ENCODE peak calls at places on chromosome 22, in four cellular contexts. I is PC-9, Q is heart left ventricle, H is K562. V is an unnamed sample.

GRCh38 chr22:27784099-27784446 is 17.5 kb downstream of the MN1 start:
- DNase-seq in H (no peak), Q (no peak), I (no peak), V (no peak)

GRCh38 chr22:45031629-45032403 is 22.0 kb upstream of the PHF21B start:
- DNase-seq in I (no peak), Q (no peak), H (no peak), V (no peak)

GRCh38 chr22:25067851-25068421 is 115.4 kb downstream of the KIAA1671 start:
- DNase-seq in I (no peak), Q (no peak), H (no peak), V (no peak)

GRCh38 chr22:26646158-26646557 is 11.2 kb upstream of the MIAT start:
- DNase-seq in I (no peak), H (no peak), Q (no peak), V (no peak)

GRCh38 chr22:17911312-17911705 is 113.1 kb downstream of the MICAL3 start:
- DNase-seq in Q (no peak), I (no peak), H (no peak), V (no peak)

GRCh38 chr22:48945621-48946458 is 881.8 kb downstream of the BRD1 start:
- DNase-seq in H (no peak), I (no peak), Q (peak; percentile 9), V (no peak)

GRCh38 chr22:50269573-50270301 is 443 bp downstream of the MAPK11 start:
- DNase-seq in H (peak; percentile 68), I (no peak), Q (peak; percentile 66), V (peak; percentile 86)

GRCh38 chr22:38313384-38313955 is 3.8 kb downstream of the CSNK1E start:
- DNase-seq in Q (peak; percentile 87), H (no peak), I (no peak), V (no peak)

GRCh38 chr22:47061226-47061625 is 298.8 kb downstream of the TBC1D22A start:
- DNase-seq in H (no peak), I (no peak), Q (no peak), V (no peak)

GRCh38 chr22:42758929-42759629 is 38.4 kb upstream of the A4GALT start:
- DNase-seq in Q (no peak), H (no peak), I (no peak), V (no peak)

GRCh38 chr22:47310601-47311000 is 548.2 kb downstream of the TBC1D22A start:
- DNase-seq in H (no peak), I (peak; percentile 42), Q (no peak), V (no peak)

GRCh38 chr22:23774922-23775436 is 2.3 kb downstream of the MMP11 start:
- DNase-seq in H (no peak), I (no peak), Q (no peak), V (no peak)

GRCh38 chr22:24205438-24206189 is 24.3 kb downstream of the SUSD2 start:
- DNase-seq in Q (no peak), H (no peak), I (peak; percentile 41), V (no peak)

GRCh38 chr22:47515384-47516125 is 753.1 kb downstream of the TBC1D22A start:
- DNase-seq in Q (no peak), H (no peak), I (no peak), V (no peak)

GRCh38 chr22:46055851-46056168 is 78.8 kb upstream of the WNT7B start:
- DNase-seq in H (no peak), Q (no peak), I (no peak), V (no peak)
- TF ChIP-seq CTCF in H (no peak), Q (no peak), I (no peak), V (no peak)

GRCh38 chr22:36977401-36977861 is 41.8 kb downstream of the TST start:
- DNase-seq in Q (peak; percentile 43), H (peak; percentile 63), I (no peak), V (peak; percentile 76)
- TF ChIP-seq CTCF in Q (no peak), H (peak; percentile 76), I (no peak), V (peak; percentile 76)

GRCh38 chr22:34841321-34841901 is 224.5 kb upstream of the ISX start:
- DNase-seq in H (no peak), I (no peak), Q (no peak), V (no peak)

GRCh38 chr22:34845391-34845790 is 220.6 kb upstream of the ISX start:
- DNase-seq in I (no peak), H (no peak), Q (no peak), V (no peak)

GRCh38 chr22:34847072-34847471 is 218.9 kb upstream of the ISX start:
- DNase-seq in I (no peak), H (no peak), Q (no peak), V (no peak)

GRCh38 chr22:34841911-34842310 is 224.0 kb upstream of the ISX start:
- DNase-seq in Q (no peak), I (no peak), H (no peak), V (no peak)

GRCh38 chr22:34842630-34843029 is 223.3 kb upstream of the ISX start:
- DNase-seq in Q (no peak), I (no peak), H (no peak), V (no peak)
- TF ChIP-seq CTCF in Q (no peak), I (no peak), H (no peak), V (no peak)

GRCh38 chr22:19943665-19944026 is 2.0 kb upstream of the TXNRD2 start:
- DNase-seq in Q (no peak), I (no peak), H (no peak), V (no peak)

GRCh38 chr22:19951351-19951750 is 9.7 kb upstream of the TXNRD2 start:
- DNase-seq in H (no peak), I (no peak), Q (no peak), V (no peak)

GRCh38 chr22:19942886-19943664 is 1.5 kb upstream of the TXNRD2 start:
- DNase-seq in I (peak; percentile 59), Q (no peak), H (no peak), V (no peak)

GRCh38 chr22:19942071-19942885 is 660 bp upstream of the TXNRD2 start:
- DNase-seq in I (no peak), Q (no peak), H (peak; percentile 92), V (peak; percentile 72)

GRCh38 chr22:19948057-19948760 is 6.6 kb upstream of the TXNRD2 start:
- DNase-seq in H (no peak), Q (no peak), I (no peak), V (no peak)
- TF ChIP-seq CTCF in H (no peak), Q (no peak), I (peak; percentile 18), V (no peak)

GRCh38 chr22:31630331-31631329 is 31.4 kb downstream of the PISD start:
- DNase-seq in Q (peak; percentile 88), I (peak; percentile 78), H (peak; percentile 89), V (peak; percentile 86)
- TF ChIP-seq CTCF in Q (no peak), I (no peak), H (no peak), V (no peak)

GRCh38 chr22:32649515-32650200 is 151.8 kb upstream of the TIMP3 start:
- DNase-seq in Q (no peak), H (peak; percentile 20), I (peak; percentile 53), V (no peak)
- TF ChIP-seq CTCF in Q (no peak), H (no peak), I (no peak), V (no peak)

GRCh38 chr22:30607300-30607930 is 441 bp downstream of the TCN2 start:
- DNase-seq in Q (no peak), I (no peak), H (no peak), V (no peak)

GRCh38 chr22:30605449-30606110 is 1.4 kb upstream of the TCN2 start:
- DNase-seq in H (peak; percentile 64), Q (peak; percentile 37), I (no peak), V (peak; percentile 71)

GRCh38 chr22:30607939-30608338 is 965 bp downstream of the TCN2 start:
- DNase-seq in I (no peak), H (no peak), Q (no peak), V (no peak)

GRCh38 chr22:30604723-30605122 is 2.3 kb upstream of the TCN2 start:
- DNase-seq in H (no peak), Q (no peak), I (no peak), V (no peak)

GRCh38 chr22:30606455-30607299 is at the start of gene TCN2:
- DNase-seq in Q (peak; percentile 72), H (peak; percentile 49), I (no peak), V (peak; percentile 67)
- TF ChIP-seq CTCF in Q (no peak), H (no peak), I (no peak), V (no peak)

V was measured in GM13977.